ENCODE peak calls at places on chromosomes 4 and X, in seven cellular contexts. A is amniotic stem cell; P is BJ; V is stimulated activated CD4-positive, alpha-beta T cell treated with anti-CD3 and anti-CD28 coated beads, Interleukin-1b, Interleukin-23, amount 100 ng/mL, for 24 hours; C is activated CD8-positive, alpha-beta memory T cell treated with anti-CD3 and anti-CD28 coated beads for 48 hours; K is neural crest cell; N is midbrain. T is an unnamed sample.
A peak's percentile ranks its signal among the peaks of the same experiment; 100 is the strongest.

GRCh38 chrX:68826113-68826980 is 2.5 kb upstream of the EFNB1 start:
- DNase-seq in A (no peak), P (no peak), V (no peak), C (no peak), K (no peak), N (no peak), T (no peak)

GRCh38 chr4:103011378-103012025 is 8.0 kb downstream of the SLC9B1 start:
- DNase-seq in A (no peak), P (peak; percentile 9), V (no peak), C (no peak), K (no peak), N (no peak), T (no peak)

GRCh38 chrX:116198810-116199209 is 28.3 kb downstream of the AGTR2 start:
- DNase-seq in A (no peak), P (no peak), V (no peak), C (no peak), K (no peak), N (no peak), T (no peak)

GRCh38 chr4:110897779-110898178 is 274.9 kb upstream of the PITX2 start:
- DNase-seq in A (no peak), P (no peak), V (no peak), C (no peak), K (no peak), N (no peak), T (no peak)

GRCh38 chr4:57501715-57502114 is 391.5 kb upstream of the IGFBP7 start:
- DNase-seq in A (peak; percentile 8), P (no peak), V (no peak), C (no peak), K (no peak), N (no peak), T (no peak)

GRCh38 chr4:183136880-183137279 is 37.8 kb downstream of the WWC2 start:
- DNase-seq in A (no peak), P (no peak), V (no peak), C (no peak), K (no peak), N (no peak), T (no peak)

GRCh38 chrX:153688534-153688899 is 791 bp downstream of the SLC6A8 start:
- DNase-seq in A (no peak), P (no peak), V (no peak), C (no peak), K (no peak), N (no peak), T (no peak)

GRCh38 chrX:30620980-30621716 is 32.1 kb upstream of the GK start:
- DNase-seq in A (peak; percentile 5), P (peak; percentile 68), V (no peak), C (no peak), K (no peak), N (no peak), T (no peak)

GRCh38 chr4:1839306-1839705 is 16.6 kb downstream of the LETM1 start:
- DNase-seq in A (no peak), P (no peak), V (no peak), C (no peak), K (no peak), N (no peak), T (no peak)